ENCODE peak calls at places on chromosomes 1 and 21, in six cellular contexts. Z is fibroblast of the aortic adventitia, A is kidney epithelial cell, I is lower lobe of right lung, K is tibial nerve, G is cardiac muscle cell. R is an unnamed sample.

GRCh38 chr1:69824932-69825331 is 257.2 kb downstream of the LRRC7 start:
- DNase-seq in K (no peak), G (peak), A (no peak), I (no peak), Z (peak), R (peak)

GRCh38 chr1:187313115-187313514 is 484.4 kb downstream of the PLA2G4A start:
- DNase-seq in G (no peak), Z (no peak), I (no peak), A (no peak), K (no peak), R (no peak)

GRCh38 chr21:33117268-33117888 is 47.4 kb downstream of the OLIG1 start:
- DNase-seq in K (no peak), G (no peak), A (no peak), I (no peak), Z (no peak), R (no peak)

GRCh38 chr21:16195476-16195875 is 465.7 kb downstream of the USP25 start:
- DNase-seq in A (no peak), I (no peak), G (peak), Z (peak), K (no peak), R (peak)

GRCh38 chr1:67686272-67687197 is 1.5 kb downstream of the GADD45A start:
- DNase-seq in G (peak), Z (peak), I (peak), A (peak), K (peak), R (peak)

GRCh38 chr1:50582346-50582745 is 159.1 kb upstream of the DMRTA2 start:
- DNase-seq in G (no peak), A (no peak), K (no peak), Z (no peak), I (no peak), R (no peak)

GRCh38 chr1:20854529-20854928 is 67.4 kb upstream of the HP1BP3 start:
- DNase-seq in Z (no peak), G (no peak), A (no peak), K (no peak), I (no peak), R (no peak)

GRCh38 chr1:17434591-17434990 is 4.9 kb downstream of the RCC2 start:
- DNase-seq in G (no peak), Z (no peak), K (no peak), A (no peak), I (no peak), R (no peak)

GRCh38 chr1:156923565-156924477 is 3.4 kb downstream of the LRRC71 start:
- DNase-seq in A (no peak), I (no peak), Z (no peak), K (no peak), G (no peak), R (no peak)

GRCh38 chr1:219330669-219331068 is 157.0 kb downstream of the LYPLAL1 start:
- DNase-seq in I (no peak), A (no peak), G (no peak), Z (no peak), K (no peak), R (no peak)

GRCh38 chr1:184329962-184330868 is 56.6 kb upstream of the C1orf21 start:
- DNase-seq in K (no peak), A (no peak), I (no peak), G (peak), Z (peak), R (no peak)

GRCh38 chr1:218674280-218674773 is 329.2 kb downstream of the TGFB2 start:
- DNase-seq in K (no peak), I (peak), Z (peak), A (no peak), G (peak), R (peak)

GRCh38 chr1:204295666-204296065 is 64.1 kb downstream of the PLEKHA6 start:
- DNase-seq in Z (peak), I (no peak), K (no peak), G (peak), A (no peak), R (no peak)

GRCh38 chr1:178521241-178521640 is 8.3 kb downstream of the TEX35 start:
- DNase-seq in G (no peak), A (no peak), Z (no peak), I (no peak), K (no peak), R (no peak)

GRCh38 chr1:150928286-150928685 is 2.1 kb downstream of the SETDB1 start:
- DNase-seq in I (no peak), A (no peak), Z (peak), G (peak), K (no peak), R (peak)

GRCh38 chr1:236024655-236025054 is 40.2 kb downstream of the NID1 start:
- DNase-seq in A (no peak), K (no peak), I (no peak), G (no peak), Z (no peak), R (no peak)

GRCh38 chr1:54096491-54097235 is 43.3 kb downstream of the TCEANC2 start:
- DNase-seq in K (no peak), G (no peak), Z (no peak), A (no peak), I (no peak), R (no peak)

GRCh38 chr1:210700083-210700482 is 371.4 kb downstream of the HHAT start:
- DNase-seq in I (no peak), A (no peak), G (no peak), Z (no peak), K (no peak), R (no peak)

GRCh38 chr1:74455390-74455789 is 57.0 kb downstream of the LRRC53 start:
- DNase-seq in G (no peak), A (no peak), Z (no peak), K (no peak), I (no peak), R (no peak)

GRCh38 chr1:225259542-225259941 is 168.3 kb downstream of the LBR start:
- DNase-seq in I (no peak), G (no peak), Z (no peak), K (no peak), A (no peak), R (no peak)

GRCh38 chr1:160672789-160673695 is 26.2 kb upstream of the SLAMF1 start:
- DNase-seq in Z (no peak), K (no peak), G (no peak), A (no peak), I (no peak), R (no peak)

GRCh38 chr1:1291023-1291528 is 10.8 kb downstream of the SCNN1D start:
- DNase-seq in K (no peak), A (no peak), Z (peak), G (no peak), I (no peak), R (no peak)

GRCh38 chr1:89728381-89728780 is 92.5 kb upstream of the LRRC8D start:
- DNase-seq in Z (no peak), A (no peak), I (no peak), G (no peak), K (no peak), R (no peak)

GRCh38 chr1:54962612-54963395 is 17.6 kb upstream of the TMEM61 start:
- DNase-seq in A (no peak), Z (no peak), G (no peak), I (no peak), K (no peak), R (no peak)

GRCh38 chr1:32981003-32981909 is 16.6 kb upstream of the RNF19B start:
- DNase-seq in Z (peak), I (peak), K (no peak), G (peak), A (peak), R (peak)

GRCh38 chr1:15770313-15770962 is 11.8 kb downstream of the FBLIM1 start:
- DNase-seq in K (no peak), I (no peak), Z (no peak), A (no peak), G (no peak), R (no peak)

GRCh38 chr1:53112271-53112774 is 30.1 kb downstream of the SLC1A7 start:
- DNase-seq in G (peak), K (no peak), Z (peak), I (no peak), A (peak), R (peak)

GRCh38 chr21:42468511-42469131 is 27.4 kb downstream of the RSPH1 start:
- DNase-seq in I (no peak), K (no peak), Z (no peak), G (no peak), A (no peak), R (no peak)

GRCh38 chr1:232279909-232280308 is 350.0 kb downstream of the SIPA1L2 start:
- DNase-seq in G (no peak), I (no peak), A (no peak), K (no peak), Z (no peak), R (no peak)

GRCh38 chr1:38037481-38037939 is 9.1 kb downstream of the POU3F1 start:
- DNase-seq in A (no peak), G (peak), K (no peak), Z (peak), I (no peak), R (no peak)
- TF ChIP-seq CTCF in A (peak), G (peak), K (no peak), Z (no peak), I (peak), R (peak)

GRCh38 chr1:155177918-155178281 is 4.3 kb downstream of the TRIM46 start:
- DNase-seq in Z (no peak), G (no peak), K (no peak), I (no peak), A (no peak), R (no peak)
- H3K4me3 ChIP-seq in Z (no peak), G (no peak), K (no peak), I (peak), A (no peak), R (no peak)

GRCh38 chr21:34201441-34201838 is 128.1 kb downstream of the MRPS6 start:
- DNase-seq in K (no peak), I (no peak), Z (no peak), A (no peak), G (no peak), R (no peak)
- TF ChIP-seq CTCF in K (no peak), I (no peak), Z (no peak), A (no peak), G (no peak), R (no peak)

GRCh38 chr1:243416510-243416909 is 160.7 kb downstream of the SDCCAG8 start:
- DNase-seq in Z (no peak), G (no peak), I (no peak), A (no peak), K (no peak), R (no peak)

GRCh38 chr1:243422362-243422761 is 166.5 kb downstream of the SDCCAG8 start:
- DNase-seq in K (no peak), G (no peak), Z (no peak), A (no peak), I (no peak), R (no peak)

GRCh38 chr1:243421784-243422183 is 165.9 kb downstream of the SDCCAG8 start:
- DNase-seq in G (peak), A (peak), K (no peak), Z (peak), I (no peak), R (peak)

GRCh38 chr1:243420369-243420768 is 164.5 kb downstream of the SDCCAG8 start:
- DNase-seq in Z (no peak), A (no peak), G (no peak), I (no peak), K (no peak), R (no peak)

GRCh38 chr1:243420968-243421675 is 165.3 kb downstream of the SDCCAG8 start:
- DNase-seq in Z (no peak), G (no peak), I (no peak), K (no peak), A (no peak), R (peak)
- H3K4me3 ChIP-seq in Z (no peak), G (no peak), I (peak), K (no peak), A (peak), R (peak)

GRCh38 chr1:40919475-40920011 is 57.4 kb upstream of the CITED4 start:
- DNase-seq in Z (no peak), I (no peak), K (no peak), G (no peak), A (no peak), R (no peak)
- TF ChIP-seq CTCF in Z (no peak), I (no peak), K (no peak), G (no peak), A (no peak), R (no peak)

GRCh38 chr21:35268817-35269216 is 219.7 kb upstream of the RUNX1 start:
- DNase-seq in G (no peak), A (no peak), I (no peak), Z (no peak), K (no peak), R (no peak)
- H3K4me3 ChIP-seq in G (no peak), A (no peak), I (no peak), Z (no peak), K (no peak), R (no peak)

GRCh38 chr1:107787299-107787698 is 177.7 kb downstream of the VAV3 start:
- DNase-seq in A (no peak), I (no peak), K (no peak), G (no peak), Z (no peak), R (no peak)
- TF ChIP-seq CTCF in A (peak), I (peak), K (no peak), G (peak), Z (no peak), R (no peak)

GRCh38 chr1:93677729-93678128 is 3.9 kb downstream of the BCAR3 start:
- DNase-seq in I (no peak), G (no peak), Z (no peak), A (no peak), K (no peak), R (no peak)
- H3K4me3 ChIP-seq in I (no peak), G (no peak), Z (no peak), A (no peak), K (no peak), R (no peak)

GRCh38 chr1:6183520-6183989 is 3.4 kb upstream of the CHD5 start:
- DNase-seq in A (no peak), G (no peak), K (no peak), Z (no peak), I (no peak), R (no peak)
- TF ChIP-seq CTCF in A (no peak), G (peak), K (no peak), Z (no peak), I (no peak), R (no peak)

GRCh38 chr1:174966000-174966572 is 33.7 kb upstream of the CACYBP start:
- DNase-seq in K (no peak), Z (peak), A (no peak), I (no peak), G (peak), R (peak)
- H3K4me3 ChIP-seq in K (no peak), Z (no peak), A (no peak), I (peak), G (no peak), R (no peak)

R was measured in AG10803.